ENCODE peak calls at places on chromosomes 4 and X, in six cellular contexts. P is activated CD4-positive, CD25-positive, alpha-beta regulatory T cell treated with anti-CD3 and anti-CD28 coated beads, Interleukin-2, amount 50 U/mL, for 24 hours; E is upper lobe of right lung; I is A549; Q is T-helper 17 cell; F is activated T-cell treated with anti-CD3 and anti-CD28 coated beads, Interleukin-2, amount 50 U/mL, for 4 hours. A is an unnamed sample.
A peak's percentile ranks its signal among the peaks of the same experiment; 100 is the strongest.

GRCh38 chr4:9735515-9735914 is 45.9 kb upstream of the DRD5 start:
- ATAC-seq in P (no peak), E (no peak), I (no peak), Q (no peak), F (no peak), A (no peak)

GRCh38 chrX:48918303-48918643 is 551 bp downstream of the PIM2 start:
- ATAC-seq in P (no peak), E (no peak), I (no peak), Q (no peak), F (no peak), A (no peak)

GRCh38 chr4:1984406-1985191 is 24.2 kb downstream of the NELFA start:
- ATAC-seq in P (no peak), E (no peak), I (no peak), Q (no peak), F (no peak), A (no peak)

GRCh38 chr4:2363951-2364653 is 54.3 kb downstream of the ZFYVE28 start:
- ATAC-seq in P (no peak), E (no peak), I (no peak), Q (peak; percentile 14), F (peak; percentile 4), A (no peak)

GRCh38 chrX:101368800-101369199 is 17.2 kb downstream of the BTK start:
- ATAC-seq in P (no peak), E (no peak), I (no peak), Q (peak; percentile 37), F (no peak), A (no peak)

GRCh38 chr4:140149851-140150635 is 3.9 kb downstream of the MAML3 start:
- ATAC-seq in P (no peak), E (peak; percentile 1), I (no peak), Q (peak; percentile 38), F (peak; percentile 10), A (no peak)

GRCh38 chr4:2860391-2861348 is 17.0 kb downstream of the ADD1 start:
- ATAC-seq in P (no peak), E (peak; percentile 89), I (no peak), Q (no peak), F (no peak), A (peak; percentile 42)

GRCh38 chrX:69616520-69617203 is 749 bp downstream of the EDA start:
- ATAC-seq in P (peak; percentile 1), E (peak; percentile 4), I (peak; percentile 48), Q (peak; percentile 29), F (peak; percentile 23), A (no peak)

GRCh38 chr4:164948943-164949342 is 28.5 kb downstream of the TRIM61 start:
- ATAC-seq in P (no peak), E (no peak), I (no peak), Q (no peak), F (no peak), A (no peak)

GRCh38 chr4:152972821-152973613 is 36.9 kb downstream of the FHDC1 start:
- ATAC-seq in P (no peak), E (peak; percentile 6), I (no peak), Q (no peak), F (no peak), A (peak; percentile 46)

GRCh38 chrX:12790878-12791252 is 347 bp upstream of the PRPS2 start:
- ATAC-seq in P (peak; percentile 19), E (peak; percentile 34), I (peak; percentile 54), Q (peak; percentile 48), F (peak; percentile 45), A (peak; percentile 8)

GRCh38 chr4:73704314-73705055 is 35.9 kb upstream of the CXCL8 start:
- ATAC-seq in P (no peak), E (peak; percentile 91), I (peak; percentile 91), Q (peak; percentile 40), F (no peak), A (peak; percentile 93)

GRCh38 chrX:131073607-131074006 is 15.5 kb downstream of the ARHGAP36 start:
- ATAC-seq in P (no peak), E (no peak), I (no peak), Q (no peak), F (no peak), A (no peak)

GRCh38 chr4:163256680-163257343 is 75.6 kb downstream of the NPY1R start:
- ATAC-seq in P (no peak), E (peak; percentile 86), I (no peak), Q (no peak), F (no peak), A (no peak)

GRCh38 chr4:79603681-79604080 is 195.7 kb upstream of the GK2 start:
- ATAC-seq in P (peak; percentile 82), E (peak; percentile 47), I (no peak), Q (peak; percentile 59), F (peak; percentile 43), A (no peak)

A was measured in gastroesophageal sphincter.